ENCODE peak calls at places on chromosomes 11 and 22, in ten cellular contexts. Q, N, B, U, I, T, V, Y, X and R are unnamed samples.

GRCh38 chr22:47632646-47633045 is 870.2 kb downstream of the TBC1D22A start:
- DNase-seq in Q (no peak), N (no peak), B (no peak), U (no peak), I (no peak), T (no peak), V (no peak), Y (no peak), X (no peak), R (no peak)

GRCh38 chr11:65013130-65013691 is 749 bp upstream of the ARL2 start:
- DNase-seq in Q (no peak), N (peak), B (no peak), U (peak), I (peak), T (peak), V (peak), Y (peak), X (peak), R (peak)

GRCh38 chr11:2797181-2797711 is 88.3 kb downstream of the CDKN1C start:
- DNase-seq in Q (peak), N (no peak), B (no peak), U (no peak), I (peak), T (no peak), V (peak), Y (no peak), X (no peak), R (no peak)

GRCh38 chr11:5865826-5866225 is 8.3 kb upstream of the OR52E8 start:
- DNase-seq in Q (no peak), N (no peak), B (no peak), U (no peak), I (no peak), T (no peak), V (no peak), Y (no peak), X (no peak), R (no peak)

GRCh38 chr11:95373241-95373640 is 142.2 kb upstream of the SESN3 start:
- DNase-seq in Q (no peak), N (no peak), B (no peak), U (no peak), I (no peak), T (no peak), V (no peak), Y (no peak), X (no peak), R (no peak)

GRCh38 chr22:21796231-21796630 is 60.6 kb upstream of the YPEL1 start:
- DNase-seq in Q (no peak), N (no peak), B (no peak), U (no peak), I (no peak), T (no peak), V (no peak), Y (no peak), X (no peak), R (no peak)

GRCh38 chr11:62333768-62334167 is 3.5 kb upstream of the ASRGL1 start:
- DNase-seq in Q (no peak), N (no peak), B (no peak), U (no peak), I (no peak), T (no peak), V (no peak), Y (no peak), X (no peak), R (no peak)

GRCh38 chr11:133948711-133949110 is 8.1 kb downstream of the IGSF9B start:
- DNase-seq in Q (no peak), N (no peak), B (no peak), U (no peak), I (no peak), T (no peak), V (no peak), Y (peak), X (no peak), R (no peak)

GRCh38 chr11:111688028-111688427 is 78.2 kb downstream of the PPP2R1B start:
- DNase-seq in Q (no peak), N (no peak), B (no peak), U (no peak), I (no peak), T (no peak), V (no peak), Y (no peak), X (no peak), R (no peak)

GRCh38 chr22:40193429-40194421 is 16.0 kb downstream of the TNRC6B start:
- DNase-seq in Q (no peak), N (no peak), B (peak), U (no peak), I (no peak), T (peak), V (no peak), Y (no peak), X (no peak), R (no peak)

GRCh38 chr22:20232781-20233180 is 35.3 kb downstream of the RTN4R start:
- DNase-seq in Q (no peak), N (no peak), B (no peak), U (no peak), I (no peak), T (no peak), V (no peak), Y (no peak), X (no peak), R (no peak)

GRCh38 chr22:43004362-43005035 is 10.4 kb downstream of the PACSIN2 start:
- DNase-seq in Q (no peak), N (peak), B (no peak), U (peak), I (peak), T (no peak), V (no peak), Y (no peak), X (peak), R (no peak)

GRCh38 chr11:93528252-93528651 is 14.9 kb downstream of the SMCO4 start:
- DNase-seq in Q (peak), N (no peak), B (no peak), U (no peak), I (no peak), T (no peak), V (no peak), Y (no peak), X (no peak), R (no peak)

GRCh38 chr22:24996420-24996952 is 44.0 kb downstream of the KIAA1671 start:
- DNase-seq in Q (no peak), N (peak), B (peak), U (no peak), I (peak), T (no peak), V (no peak), Y (peak), X (no peak), R (no peak)

GRCh38 chr11:1192741-1193325 is 30.0 kb upstream of the MUC5B start:
- DNase-seq in Q (peak), N (no peak), B (no peak), U (no peak), I (no peak), T (no peak), V (no peak), Y (peak), X (no peak), R (no peak)

GRCh38 chr11:79226136-79226535 is 214.7 kb downstream of the TENM4 start:
- DNase-seq in Q (no peak), N (no peak), B (no peak), U (no peak), I (no peak), T (no peak), V (no peak), Y (no peak), X (no peak), R (no peak)

GRCh38 chr22:17997456-17997855 is 26.9 kb downstream of the MICAL3 start:
- DNase-seq in Q (no peak), N (no peak), B (no peak), U (no peak), I (no peak), T (no peak), V (no peak), Y (no peak), X (no peak), R (no peak)

GRCh38 chr11:70034740-70035365 is 43.3 kb upstream of the ANO1 start:
- DNase-seq in Q (no peak), N (peak), B (no peak), U (no peak), I (no peak), T (no peak), V (no peak), Y (no peak), X (no peak), R (no peak)

GRCh38 chr11:132639986-132640385 is 892.3 kb downstream of the OPCML start:
- DNase-seq in Q (no peak), N (no peak), B (no peak), U (no peak), I (no peak), T (no peak), V (no peak), Y (no peak), X (no peak), R (no peak)

GRCh38 chr11:65036931-65037330 is 4.1 kb upstream of the SAC3D1 start:
- DNase-seq in Q (peak), N (no peak), B (no peak), U (no peak), I (peak), T (no peak), V (peak), Y (no peak), X (no peak), R (no peak)

GRCh38 chr22:27851974-27852713 is 50.6 kb upstream of the MN1 start:
- DNase-seq in Q (no peak), N (no peak), B (no peak), U (no peak), I (no peak), T (peak), V (no peak), Y (peak), X (no peak), R (no peak)

GRCh38 chr22:50544078-50544745 is 1.5 kb upstream of the KLHDC7B start:
- DNase-seq in Q (peak), N (peak), B (peak), U (peak), I (peak), T (peak), V (peak), Y (peak), X (no peak), R (no peak)

GRCh38 chr22:27986459-27986858 is 67.4 kb upstream of the PITPNB start:
- DNase-seq in Q (no peak), N (no peak), B (no peak), U (peak), I (no peak), T (peak), V (no peak), Y (no peak), X (no peak), R (peak)

GRCh38 chr22:19238900-19239299 is 52.6 kb downstream of the CLTCL1 start:
- DNase-seq in Q (no peak), N (no peak), B (no peak), U (no peak), I (no peak), T (no peak), V (no peak), Y (no peak), X (no peak), R (no peak)

GRCh38 chr11:86798988-86799387 is 1.4 kb upstream of the PRSS23 start:
- DNase-seq in Q (no peak), N (no peak), B (no peak), U (no peak), I (no peak), T (peak), V (no peak), Y (no peak), X (peak), R (peak)

GRCh38 chr11:15893080-15893492 is 463.3 kb downstream of the SOX6 start:
- DNase-seq in Q (no peak), N (peak), B (no peak), U (no peak), I (no peak), T (no peak), V (no peak), Y (no peak), X (peak), R (no peak)

GRCh38 chr11:995752-996420 is 40.6 kb downstream of the MUC6 start:
- DNase-seq in Q (no peak), N (no peak), B (no peak), U (no peak), I (no peak), T (no peak), V (peak), Y (no peak), X (no peak), R (no peak)

GRCh38 chr11:105689636-105690035 is 79.8 kb downstream of the GRIA4 start:
- DNase-seq in Q (no peak), N (no peak), B (no peak), U (no peak), I (no peak), T (no peak), V (no peak), Y (no peak), X (no peak), R (no peak)

GRCh38 chr11:122676638-122677037 is 21.1 kb downstream of the UBASH3B start:
- DNase-seq in Q (no peak), N (no peak), B (no peak), U (no peak), I (no peak), T (no peak), V (no peak), Y (no peak), X (no peak), R (no peak)

GRCh38 chr11:206002-206384 is 1.2 kb downstream of the BET1L start:
- DNase-seq in Q (no peak), N (peak), B (no peak), U (no peak), I (peak), T (no peak), V (no peak), Y (no peak), X (no peak), R (no peak)

GRCh38 chr11:3158131-3158591 is 6.9 kb downstream of the OSBPL5 start:
- DNase-seq in Q (peak), N (no peak), B (no peak), U (no peak), I (peak), T (no peak), V (no peak), Y (peak), X (no peak), R (no peak)

GRCh38 chr11:110125632-110126031 is 32.4 kb downstream of the ZC3H12C start:
- DNase-seq in Q (no peak), N (no peak), B (no peak), U (no peak), I (no peak), T (peak), V (no peak), Y (no peak), X (no peak), R (peak)

GRCh38 chr22:31647516-31647915 is 14.5 kb downstream of the PISD start:
- DNase-seq in Q (no peak), N (no peak), B (no peak), U (no peak), I (no peak), T (peak), V (no peak), Y (peak), X (peak), R (peak)

GRCh38 chr11:534197-534591 is 1.2 kb downstream of the HRAS start:
- DNase-seq in Q (no peak), N (no peak), B (no peak), U (no peak), I (no peak), T (no peak), V (no peak), Y (no peak), X (no peak), R (no peak)

GRCh38 chr11:85663781-85664560 is 958 bp downstream of the CREBZF start:
- DNase-seq in Q (peak), N (peak), B (peak), U (peak), I (peak), T (peak), V (peak), Y (peak), X (no peak), R (no peak)

GRCh38 chr11:119481667-119482400 is 58.9 kb upstream of the THY1 start:
- DNase-seq in Q (no peak), N (no peak), B (no peak), U (no peak), I (peak), T (no peak), V (peak), Y (no peak), X (no peak), R (no peak)

GRCh38 chr22:45329536-45329936 is 19.8 kb downstream of the FAM118A start:
- DNase-seq in Q (peak), N (no peak), B (no peak), U (no peak), I (no peak), T (no peak), V (peak), Y (no peak), X (no peak), R (no peak)

GRCh38 chr11:35555238-35555887 is 29.9 kb upstream of the PAMR1 start:
- DNase-seq in Q (no peak), N (no peak), B (no peak), U (no peak), I (no peak), T (peak), V (no peak), Y (no peak), X (no peak), R (no peak)

GRCh38 chr22:45968751-45969413 is 8.1 kb downstream of the WNT7B start:
- DNase-seq in Q (no peak), N (no peak), B (no peak), U (peak), I (no peak), T (peak), V (no peak), Y (peak), X (peak), R (peak)

GRCh38 chr22:38422615-38423511 is 32.1 kb downstream of the KCNJ4 start:
- DNase-seq in Q (no peak), N (peak), B (no peak), U (no peak), I (peak), T (no peak), V (no peak), Y (peak), X (no peak), R (no peak)

DNA sequence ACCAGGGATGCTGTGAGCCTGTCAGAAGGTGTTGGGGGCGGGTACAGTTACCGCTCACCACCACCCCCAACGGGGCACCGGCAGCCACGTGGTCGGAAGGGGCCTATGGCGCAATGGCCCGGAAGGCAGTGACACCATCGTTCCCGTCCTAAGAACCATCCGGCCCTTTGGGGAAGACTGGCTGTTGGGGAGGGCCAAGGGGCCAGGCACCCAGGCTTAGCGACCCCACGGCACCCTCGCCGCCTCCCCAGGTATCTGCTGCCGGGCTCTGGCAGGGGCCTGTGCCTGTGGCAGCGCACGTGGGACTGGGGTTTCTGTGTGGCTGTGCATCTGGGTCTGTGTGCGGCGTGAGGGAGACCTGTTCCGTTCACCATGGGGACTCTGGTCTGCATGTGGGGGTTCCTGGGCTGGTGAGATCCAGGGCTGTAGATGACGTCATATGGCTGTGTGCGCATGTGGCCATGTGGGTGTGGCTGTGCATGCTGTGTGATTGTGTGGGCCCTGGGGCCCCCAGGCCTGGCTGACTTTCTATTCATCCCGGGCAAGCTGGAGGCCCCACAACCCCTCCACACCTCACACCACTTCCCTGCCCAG is 703 bp downstream of the OSM start:
- DNase-seq in Q (peak), N (peak), B (no peak), U (peak), I (peak), T (no peak), V (peak), Y (peak), X (no peak), R (no peak)
- H3K4me3 ChIP-seq in Q (peak), N (peak), B (no peak), U (peak), I (peak), T (no peak), V (no peak), Y (no peak), X (no peak), R (no peak)

DNA sequence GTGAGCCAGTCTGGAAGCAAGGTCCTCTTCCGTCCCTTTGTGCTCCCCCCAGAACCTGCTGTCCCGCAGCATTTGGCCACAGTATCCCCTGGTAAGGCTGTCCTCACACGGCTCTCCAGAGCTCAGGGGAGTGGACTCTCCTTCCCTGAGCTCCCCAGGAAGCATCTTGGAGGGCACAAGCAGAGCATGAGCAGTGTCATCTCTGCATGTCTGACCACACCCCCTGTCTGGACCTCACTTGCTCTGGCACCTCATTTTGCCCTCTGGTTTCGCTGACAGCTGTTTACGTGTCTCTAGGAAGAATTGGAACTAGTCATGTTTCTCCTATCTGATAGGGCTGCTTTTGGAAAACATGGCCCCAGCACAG is 15.5 kb downstream of the DCPS start:
- DNase-seq in Q (no peak), N (no peak), B (no peak), U (no peak), I (no peak), T (no peak), V (no peak), Y (peak), X (no peak), R (no peak)
- H3K4me3 ChIP-seq in Q (no peak), N (no peak), B (no peak), U (peak), I (no peak), T (no peak), V (no peak), Y (no peak), X (no peak), R (no peak)

GRCh38 chr11:117985953-117986887 is at the start of gene IL10RA:
- DNase-seq in Q (peak), N (peak), B (peak), U (peak), I (peak), T (peak), V (peak), Y (peak), X (peak), R (no peak)
- H3K4me3 ChIP-seq in Q (peak), N (peak), B (peak), U (peak), I (peak), T (peak), V (peak), Y (peak), X (peak), R (peak)

GRCh38 chr11:129374081-129374992 is 1.3 kb upstream of the BARX2 start:
- DNase-seq in Q (no peak), N (peak), B (peak), U (no peak), I (peak), T (no peak), V (no peak), Y (peak), X (no peak), R (no peak)

GRCh38 chr11:129375731-129376657 is at the start of gene BARX2:
- DNase-seq in Q (peak), N (peak), B (peak), U (no peak), I (peak), T (peak), V (peak), Y (peak), X (peak), R (peak)

GRCh38 chr11:129374993-129375721 is 491 bp upstream of the BARX2 start:
- DNase-seq in Q (no peak), N (peak), B (peak), U (no peak), I (peak), T (peak), V (peak), Y (peak), X (no peak), R (no peak)

GRCh38 chr11:129372609-129373488 is 2.8 kb upstream of the BARX2 start:
- DNase-seq in Q (no peak), N (no peak), B (peak), U (no peak), I (no peak), T (no peak), V (no peak), Y (peak), X (no peak), R (no peak)

GRCh38 chr11:129373489-129373953 is 2.1 kb upstream of the BARX2 start:
- DNase-seq in Q (no peak), N (no peak), B (no peak), U (no peak), I (no peak), T (peak), V (no peak), Y (no peak), X (no peak), R (no peak)
- H3K4me3 ChIP-seq in Q (peak), N (peak), B (peak), U (no peak), I (peak), T (peak), V (no peak), Y (peak), X (peak), R (peak)

GRCh38 chr22:26359156-26359555 is 69.9 kb upstream of the ASPHD2 start:
- DNase-seq in Q (no peak), N (no peak), B (no peak), U (no peak), I (no peak), T (no peak), V (no peak), Y (no peak), X (no peak), R (no peak)

GRCh38 chr22:26357281-26357680 is 71.8 kb upstream of the ASPHD2 start:
- DNase-seq in Q (no peak), N (no peak), B (no peak), U (no peak), I (no peak), T (no peak), V (no peak), Y (no peak), X (no peak), R (no peak)

GRCh38 chr22:26362471-26362870 is 66.6 kb upstream of the ASPHD2 start:
- DNase-seq in Q (no peak), N (no peak), B (no peak), U (no peak), I (no peak), T (peak), V (no peak), Y (no peak), X (no peak), R (no peak)

GRCh38 chr22:26357813-26358212 is 71.2 kb upstream of the ASPHD2 start:
- DNase-seq in Q (no peak), N (no peak), B (no peak), U (no peak), I (no peak), T (no peak), V (no peak), Y (no peak), X (no peak), R (no peak)

GRCh38 chr22:26360169-26360885 is 68.7 kb upstream of the ASPHD2 start:
- DNase-seq in Q (peak), N (peak), B (peak), U (peak), I (peak), T (peak), V (peak), Y (peak), X (peak), R (peak)
- H3K4me3 ChIP-seq in Q (peak), N (no peak), B (no peak), U (no peak), I (no peak), T (no peak), V (no peak), Y (no peak), X (no peak), R (peak)

GRCh38 chr22:41840216-41840615 is 7.3 kb downstream of the SREBF2 start:
- DNase-seq in Q (no peak), N (no peak), B (no peak), U (no peak), I (no peak), T (no peak), V (no peak), Y (no peak), X (no peak), R (no peak)
- H3K4me3 ChIP-seq in Q (no peak), N (no peak), B (no peak), U (no peak), I (no peak), T (no peak), V (no peak), Y (no peak), X (no peak), R (no peak)